ENCODE peak calls at places on chromosomes 4 and X, in four cellular contexts. K is esophagus squamous epithelium, L is sigmoid colon, P is heart left ventricle. O is an unnamed sample.

GRCh38 chr4:3793545-3793944 is 27.4 kb downstream of the ADRA2C start:
- DNase-seq in L (no peak), P (no peak), K (no peak), O (no peak)

GRCh38 chr4:14404730-14405129 is 597.6 kb upstream of the CPEB2 start:
- DNase-seq in P (no peak), K (no peak), L (no peak), O (no peak)

GRCh38 chrX:152635941-152636340 is 1.8 kb upstream of the GABRQ start:
- DNase-seq in P (no peak), L (no peak), K (no peak), O (no peak)

GRCh38 chr4:4680243-4680642 is 138.4 kb upstream of the STX18 start:
- DNase-seq in P (no peak), L (no peak), K (no peak), O (no peak)

GRCh38 chrX:134999469-134999868 is 8.7 kb downstream of the SMIM10 start:
- DNase-seq in L (no peak), K (no peak), P (no peak), O (no peak)

GRCh38 chrX:153448556-153449280 is 2.9 kb upstream of the TREX2 start:
- DNase-seq in L (peak; percentile 42), K (no peak), P (no peak), O (no peak)

GRCh38 chr4:20682853-20683252 is 17.4 kb upstream of the PACRGL start:
- DNase-seq in P (no peak), L (no peak), K (no peak), O (peak; percentile 49)

GRCh38 chrX:24566233-24566632 is 80.9 kb downstream of the PCYT1B start:
- DNase-seq in K (no peak), P (no peak), L (no peak), O (no peak)

GRCh38 chrX:67720344-67720743 is 176.5 kb downstream of the AR start:
- DNase-seq in K (no peak), L (no peak), P (no peak), O (no peak)

GRCh38 chrX:1427756-1428155 is 25.0 kb downstream of the ASMTL start:
- DNase-seq in P (no peak), L (peak; percentile 53), K (no peak), O (no peak)

GRCh38 chr4:88017516-88018302 is 10.3 kb downstream of the PKD2 start:
- DNase-seq in K (no peak), P (no peak), L (peak; percentile 71), O (no peak)

GRCh38 chr4:88661724-88662123 is 35.9 kb downstream of the NAP1L5 start:
- DNase-seq in L (no peak), K (no peak), P (no peak), O (no peak)

GRCh38 chrX:2710496-2710895 is 19.4 kb downstream of the CD99 start:
- DNase-seq in K (no peak), P (no peak), L (peak; percentile 6), O (no peak)

GRCh38 chr4:83589283-83589682 is 53.4 kb downstream of the GPAT3 start:
- DNase-seq in L (no peak), P (no peak), K (no peak), O (no peak)

GRCh38 chr4:120659626-120660170 is 262.8 kb downstream of the PRDM5 start:
- DNase-seq in L (no peak), P (no peak), K (no peak), O (no peak)

GRCh38 chr4:28357985-28358384 is 1497.3 kb downstream of the STIM2 start:
- DNase-seq in L (no peak), K (no peak), P (no peak), O (no peak)

GRCh38 chr4:80017125-80017854 is 55.7 kb downstream of the ANTXR2 start:
- DNase-seq in P (no peak), K (no peak), L (no peak), O (no peak)

GRCh38 chr4:153332936-153333335 is 11.6 kb upstream of the MND1 start:
- DNase-seq in P (no peak), L (no peak), K (no peak), O (no peak)

DNA sequence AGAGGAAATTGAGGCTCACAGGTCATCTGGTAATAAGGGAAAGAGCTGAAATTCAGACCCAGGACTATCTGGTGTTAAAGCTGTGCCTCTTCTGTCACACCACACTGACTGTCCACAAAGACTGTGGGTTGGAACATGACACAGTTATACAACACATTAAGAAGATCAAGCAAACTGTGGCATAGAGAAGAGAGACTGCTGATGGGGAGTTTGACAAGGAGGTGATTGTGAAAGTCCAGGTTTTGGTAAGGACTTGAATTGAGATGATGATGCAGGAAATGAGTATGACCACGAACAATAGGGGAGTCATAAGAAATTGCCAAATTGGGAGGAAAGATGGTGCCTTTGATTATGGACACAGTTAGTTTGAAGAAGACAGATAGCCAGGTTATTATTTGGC is 163.4 kb downstream of the PDGFRA start:
- DNase-seq in K (no peak), L (no peak), P (no peak), O (no peak)
- TF ChIP-seq CTCF in K (no peak), L (no peak), P (no peak), O (no peak)

GRCh38 chrX:12975670-12975965 is 708 bp downstream of the TMSB4X start:
- DNase-seq in P (peak; percentile 57), K (no peak), L (no peak), O (no peak)
- TF ChIP-seq POLR2A in P (no peak), K (no peak), L (no peak), O (no peak)

GRCh38 chr4:121946644-121947043 is 5.2 kb downstream of the TRPC3 start:
- DNase-seq in K (no peak), L (no peak), P (no peak), O (no peak)
- H3K27me3 ChIP-seq in K (no peaks in the 10 kb centered on the region), L (peaks cover 9% of the 10 kb centered on the region), P (peaks cover 4% of the 10 kb centered on the region), O (peaks cover 28% of the 10 kb centered on the region)

DNA sequence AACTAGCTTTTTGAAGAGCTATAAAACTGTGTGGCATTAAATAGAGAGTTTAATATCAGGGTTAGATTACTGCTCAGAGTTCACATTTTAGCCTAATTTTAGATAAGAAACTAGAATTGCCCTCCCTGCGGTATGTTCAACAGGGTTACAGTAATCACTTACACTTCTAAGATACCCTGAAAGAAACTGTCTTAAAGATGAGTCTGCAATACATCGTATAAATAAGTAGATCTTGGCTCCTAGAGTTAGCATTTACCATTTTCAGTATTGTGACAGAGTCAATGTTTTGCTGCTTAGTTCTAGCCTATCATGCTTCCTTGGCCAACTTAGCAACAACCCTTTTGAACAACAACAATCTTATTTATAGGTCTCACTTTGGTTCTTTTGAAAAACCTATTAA is 217.8 kb upstream of the NDST4 start:
- DNase-seq in L (no peak), K (no peak), P (no peak), O (no peak)
- TF ChIP-seq CTCF in L (no peak), K (no peak), P (no peak), O (no peak)

DNA sequence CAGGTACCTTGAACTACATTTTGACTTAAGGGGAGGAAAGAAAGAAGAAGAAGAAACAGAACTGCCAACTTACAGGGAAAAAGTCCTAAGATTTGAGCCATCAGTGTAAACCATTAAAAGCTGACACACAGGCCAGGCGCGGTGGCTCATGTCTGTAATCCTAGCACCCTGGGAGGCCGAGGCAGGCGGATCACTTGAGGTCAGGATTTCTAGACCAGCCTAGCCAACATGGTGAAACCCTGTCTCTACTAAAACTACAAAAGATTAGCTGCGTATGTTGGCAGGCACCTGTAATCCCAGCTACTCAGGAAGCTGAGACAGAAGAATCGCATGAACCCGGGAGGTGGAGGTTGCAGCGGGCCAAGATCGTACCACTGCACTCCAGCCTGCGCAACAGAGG is 389.7 kb upstream of the FAM241A start:
- DNase-seq in K (no peak), L (no peak), P (no peak), O (no peak)
- TF ChIP-seq POLR2A in K (no peak), L (no peak), P (no peak), O (no peak)

DNA sequence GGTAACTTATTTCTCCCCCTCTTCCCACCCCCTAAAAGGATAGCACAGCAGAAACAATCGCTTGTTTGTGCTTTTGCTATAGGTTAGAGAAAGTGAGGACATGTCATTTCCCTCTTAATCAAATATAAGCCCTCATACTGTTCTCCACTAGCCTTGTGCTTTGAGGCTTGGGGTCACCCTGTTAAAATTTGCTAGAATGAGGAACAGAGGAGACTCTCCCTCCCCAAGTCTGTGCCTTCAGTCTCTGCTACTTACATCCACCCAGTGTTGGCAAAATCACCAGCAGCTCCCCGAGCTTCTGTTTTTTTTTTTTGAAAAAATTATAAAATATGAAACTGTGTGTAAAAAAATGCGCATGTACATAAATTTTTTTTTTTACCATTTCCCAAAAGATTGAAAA is 19.3 kb downstream of the KLF3 start:
- DNase-seq in P (no peak), K (no peak), L (no peak), O (no peak)
- H3K27me3 ChIP-seq in P (no peaks in the 10 kb centered on the region), K (no peaks in the 10 kb centered on the region), L (no peaks in the 10 kb centered on the region), O (no peaks in the 10 kb centered on the region)

GRCh38 chr4:118836763-118837507 is 1.0 kb upstream of the SEC24D start:
- DNase-seq in L (no peak), P (no peak), K (no peak), O (no peak)

GRCh38 chr4:118833192-118833820 is 2.6 kb downstream of the SEC24D start:
- DNase-seq in K (no peak), L (no peak), P (no peak), O (no peak)

GRCh38 chr4:118834960-118835895 is 698 bp downstream of the SEC24D start:
- DNase-seq in P (peak; percentile 73), K (peak; percentile 31), L (peak; percentile 86), O (peak; percentile 68)

GRCh38 chr4:118834070-118834469 is 1.9 kb downstream of the SEC24D start:
- DNase-seq in L (no peak), P (no peak), K (no peak), O (no peak)

DNA sequence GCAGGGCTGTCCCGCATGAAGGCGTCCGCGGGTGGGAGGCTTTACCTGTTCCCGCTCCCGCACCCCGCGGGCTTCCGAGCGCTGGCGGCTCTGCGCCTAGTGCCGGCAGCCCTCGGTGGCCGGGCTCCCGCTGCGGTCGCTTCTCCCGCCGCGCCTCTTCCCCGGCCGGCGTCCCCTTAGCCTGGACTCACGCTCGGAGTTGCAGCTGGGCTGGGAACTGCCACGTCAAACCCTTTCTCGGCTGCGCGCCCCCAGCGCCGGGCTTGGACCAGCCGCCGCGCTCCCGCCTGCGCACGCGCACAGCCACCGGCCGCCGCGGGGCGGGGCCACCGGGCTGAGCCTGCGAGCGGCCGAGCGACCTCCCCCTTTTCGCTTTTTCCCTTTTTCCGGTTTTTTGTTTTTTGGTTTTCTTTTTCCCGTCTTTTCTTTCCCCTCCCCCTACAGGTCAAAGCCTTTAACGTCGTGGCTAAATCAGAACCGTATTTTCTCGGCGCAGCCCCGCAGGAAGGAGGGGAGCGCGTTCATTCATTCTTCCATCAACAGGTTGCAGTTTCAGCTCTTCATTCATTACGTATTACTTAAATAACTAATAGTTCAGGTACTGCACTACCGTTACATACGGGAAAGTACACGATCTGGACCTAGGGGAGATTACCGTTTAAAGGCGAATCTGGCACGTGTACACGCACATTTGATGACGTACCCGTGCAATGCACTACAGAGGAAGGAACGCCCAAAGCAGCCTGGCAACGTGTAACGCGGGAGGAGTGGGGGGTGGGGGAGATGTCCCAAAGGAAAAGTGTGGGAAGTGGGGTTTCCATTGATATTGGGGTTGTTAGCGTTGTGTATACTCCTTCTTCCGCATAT is at the start of gene SEC24D:
- DNase-seq in P (peak; percentile 94), L (peak; percentile 95), K (peak; percentile 9), O (peak; percentile 91)
- TF ChIP-seq CTCF in P (no peak), L (no peak), K (peak; percentile 42), O (no peak)

O was measured in stomach.